ENCODE peak calls at places on chromosomes 16 and 17, in four cellular contexts. X, J, A and L are unnamed samples.

GRCh38 chr17:73464447-73464846 is 152.6 kb upstream of the CDC42EP4 start:
- DNase-seq in X (no peak), J (no peak), A (no peak), L (no peak)

GRCh38 chr17:81034168-81034777 is 678 bp upstream of the BAIAP2 start:
- DNase-seq in X (no peak), J (no peak), A (no peak), L (no peak)

GRCh38 chr16:81730090-81731051 is 48.7 kb upstream of the PLCG2 start:
- DNase-seq in J (peak; percentile 91), A (peak; percentile 85), X (peak; percentile 80), L (peak; percentile 67)

GRCh38 chr17:4769628-4770027 is 2.1 kb upstream of the TM4SF5 start:
- DNase-seq in J (no peak), A (no peak), X (no peak), L (no peak)

GRCh38 chr17:73255671-73256181 is 6.0 kb downstream of the CPSF4L start:
- DNase-seq in A (peak; percentile 42), J (peak; percentile 55), X (peak; percentile 39), L (peak; percentile 67)

GRCh38 chr16:2156025-2156848 is 655 bp downstream of the TRAF7 start:
- DNase-seq in J (no peak), A (peak; percentile 47), X (peak; percentile 69), L (no peak)

GRCh38 chr16:57273359-57273758 is 11.1 kb downstream of the PLLP start:
- DNase-seq in A (no peak), J (no peak), X (no peak), L (no peak)

GRCh38 chr16:88639231-88640038 is 1.1 kb downstream of the IL17C start:
- DNase-seq in J (no peak), A (no peak), X (no peak), L (peak; percentile 75)

GRCh38 chr17:12667299-12667958 is 1.7 kb downstream of the MYOCD start:
- DNase-seq in X (peak; percentile 77), J (peak; percentile 54), A (no peak), L (peak; percentile 42)

GRCh38 chr17:45170976-45171337 is 9.3 kb downstream of the HEXIM2 start:
- DNase-seq in A (peak; percentile 91), J (peak; percentile 55), X (peak; percentile 86), L (peak; percentile 79)

GRCh38 chr16:15682105-15682570 is 32.1 kb downstream of the NDE1 start:
- DNase-seq in A (peak; percentile 85), J (no peak), X (peak; percentile 84), L (peak; percentile 55)

GRCh38 chr16:89363621-89364393 is 126.6 kb downstream of the ANKRD11 start:
- DNase-seq in J (no peak), X (peak; percentile 79), A (peak; percentile 49), L (no peak)

GRCh38 chr16:72657791-72658190 is 390.1 kb downstream of the ZFHX3 start:
- DNase-seq in J (no peak), A (no peak), X (no peak), L (no peak)

GRCh38 chr16:74448990-74449389 is 27.7 kb upstream of the CLEC18B start:
- DNase-seq in X (peak; percentile 98), J (peak; percentile 89), A (peak; percentile 77), L (no peak)

GRCh38 chr16:1295465-1295864 is 14.0 kb upstream of the UBE2I start:
- DNase-seq in X (no peak), A (no peak), J (no peak), L (no peak)

GRCh38 chr16:48607056-48607825 is 2.7 kb downstream of the N4BP1 start:
- DNase-seq in X (no peak), J (no peak), A (no peak), L (no peak)

GRCh38 chr16:87647431-87648185 is 45.3 kb downstream of the JPH3 start:
- DNase-seq in J (no peak), X (no peak), A (no peak), L (no peak)

GRCh38 chr17:1709971-1710806 is at the start of gene TLCD2:
- DNase-seq in J (peak; percentile 74), X (peak; percentile 65), A (peak; percentile 87), L (peak; percentile 92)

GRCh38 chr16:25868041-25868600 is 176.4 kb downstream of the HS3ST4 start:
- DNase-seq in X (no peak), A (no peak), J (no peak), L (no peak)

GRCh38 chr16:9900576-9900975 is 281.7 kb downstream of the GRIN2A start:
- DNase-seq in A (no peak), X (no peak), J (no peak), L (no peak)

GRCh38 chr16:85527042-85527766 is 85.9 kb upstream of the GSE1 start:
- DNase-seq in X (no peak), J (no peak), A (no peak), L (no peak)

GRCh38 chr16:24753437-24753836 is 24.0 kb downstream of the TNRC6A start:
- DNase-seq in X (no peak), A (no peak), J (no peak), L (no peak)

GRCh38 chr16:71746442-71747046 is 22.0 kb upstream of the PHLPP2 start:
- DNase-seq in A (peak; percentile 38), X (peak; percentile 62), J (no peak), L (no peak)

GRCh38 chr17:62188713-62189112 is 123.6 kb upstream of the MED13 start:
- DNase-seq in J (no peak), X (no peak), A (no peak), L (peak; percentile 94)

GRCh38 chr17:32335647-32336046 is 6.3 kb downstream of the C17orf75 start:
- DNase-seq in X (peak; percentile 42), J (no peak), A (no peak), L (no peak)

GRCh38 chr17:19986941-19987714 is 9.5 kb upstream of the AKAP10 start:
- DNase-seq in J (no peak), X (no peak), A (no peak), L (peak; percentile 58)

GRCh38 chr17:4488989-4489595 is 9.6 kb upstream of the SPNS2 start:
- DNase-seq in X (no peak), A (peak; percentile 67), J (no peak), L (no peak)

GRCh38 chr17:75315541-75316243 is 26.5 kb upstream of the SLC25A19 start:
- DNase-seq in X (no peak), A (peak; percentile 70), J (no peak), L (no peak)

GRCh38 chr17:35214192-35214591 is 20.0 kb upstream of the SLC35G3 start:
- DNase-seq in J (no peak), A (no peak), X (no peak), L (no peak)

GRCh38 chr16:56995136-56995805 is 5.9 kb downstream of the NLRC5 start:
- DNase-seq in A (no peak), J (no peak), X (no peak), L (no peak)

GRCh38 chr17:412211-413015 is 59.8 kb upstream of the RPH3AL start:
- DNase-seq in A (peak; percentile 77), J (peak; percentile 62), X (peak; percentile 74), L (no peak)

GRCh38 chr16:85655216-85656129 is 33.3 kb downstream of the GINS2 start:
- DNase-seq in J (no peak), A (no peak), X (no peak), L (no peak)

DNA sequence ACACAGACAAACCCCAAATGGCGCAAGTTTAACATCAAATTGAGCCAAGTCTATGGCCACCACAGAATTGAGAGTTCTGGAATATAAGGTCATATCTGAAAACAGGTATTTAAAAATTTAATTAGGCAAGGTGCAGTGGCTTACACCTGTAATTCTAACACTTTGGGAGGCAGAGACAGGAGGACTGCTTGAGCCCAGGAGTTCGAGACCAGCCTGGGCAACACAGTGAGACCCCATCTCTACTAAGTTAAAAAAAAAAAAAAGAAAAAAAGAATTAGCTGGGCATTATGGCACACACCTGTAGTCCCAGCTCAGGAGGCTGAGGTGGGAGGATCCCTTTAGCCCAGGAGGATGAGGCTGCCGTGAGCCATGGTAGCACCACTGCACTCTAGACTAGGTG is 19.1 kb downstream of the NFE2L1 start:
- DNase-seq in J (no peak), X (no peak), A (no peak), L (no peak)
- H3K36me3 ChIP-seq in J (peaks cover 92% of the 10 kb centered on the region), X (peaks cover 5% of the 10 kb centered on the region), A (peaks cover 42% of the 10 kb centered on the region), L (peaks cover 7% of the 10 kb centered on the region)

DNA sequence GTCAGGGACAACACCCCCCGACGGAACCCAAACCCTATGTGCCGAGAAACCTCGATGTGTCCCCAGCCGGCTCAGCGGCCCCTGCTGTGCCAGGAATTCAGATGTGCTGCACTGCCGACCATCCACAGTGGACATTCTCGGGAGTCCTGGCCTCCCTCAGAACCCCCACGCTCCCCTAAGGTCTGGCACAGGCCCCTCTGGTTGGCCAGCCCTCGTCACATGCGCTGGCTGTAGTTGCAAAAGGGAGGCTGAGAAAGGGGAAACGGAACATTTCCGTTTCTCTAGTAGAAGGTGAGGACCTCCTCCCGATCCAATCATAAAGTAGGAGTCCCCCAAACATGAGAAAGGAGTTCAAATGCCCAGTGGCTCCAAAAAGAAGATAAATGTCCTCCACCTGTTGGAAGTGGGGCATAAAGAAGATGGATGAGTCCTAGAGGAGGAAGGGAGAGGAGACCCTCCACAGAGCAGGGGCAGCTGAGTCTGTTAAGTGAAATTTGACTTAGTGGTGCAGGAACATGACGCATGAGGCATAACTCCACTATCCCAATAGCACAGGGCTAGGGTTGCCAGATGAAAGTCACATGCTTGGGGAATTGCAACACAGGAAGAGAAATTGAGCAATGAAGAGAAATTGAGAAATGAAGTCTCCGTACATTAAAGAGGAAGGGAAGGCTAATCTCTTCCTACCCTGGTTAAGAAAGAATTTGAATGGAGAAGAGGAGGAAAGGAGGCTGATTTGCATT is 49.3 kb upstream of the WSB1 start:
- DNase-seq in X (peak; percentile 99), J (peak; percentile 71), A (peak; percentile 85), L (no peak)
- H3K4me1 ChIP-seq in X (peaks cover 11% of the 10 kb centered on the region), J (peaks cover 55% of the 10 kb centered on the region), A (peaks cover 50% of the 10 kb centered on the region), L (peaks cover 46% of the 10 kb centered on the region)

DNA sequence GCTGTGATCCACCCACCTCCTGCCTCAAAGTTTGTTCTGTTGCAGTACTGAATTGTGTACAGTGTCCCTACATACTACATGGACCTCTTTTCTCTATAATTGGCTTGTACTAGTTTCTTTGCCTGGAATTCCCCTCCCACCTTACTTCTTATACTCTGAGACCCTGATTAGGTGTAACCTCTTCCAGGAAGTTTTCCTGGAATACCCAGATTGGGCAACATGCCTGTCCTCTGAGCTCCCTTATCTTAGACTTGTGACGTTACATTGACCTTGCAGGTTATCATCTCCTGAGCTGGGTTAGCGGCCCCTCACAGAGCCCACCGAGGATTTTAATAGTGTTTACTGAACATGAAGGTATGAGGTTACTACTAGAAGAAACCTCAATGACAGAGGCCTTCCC is 237.0 kb downstream of the ZNF423 start:
- DNase-seq in X (no peak), A (no peak), J (no peak), L (no peak)
- H3K36me3 ChIP-seq in X (no peaks in the 10 kb centered on the region), A (no peaks in the 10 kb centered on the region), J (no peaks in the 10 kb centered on the region), L (no peaks in the 10 kb centered on the region)

DNA sequence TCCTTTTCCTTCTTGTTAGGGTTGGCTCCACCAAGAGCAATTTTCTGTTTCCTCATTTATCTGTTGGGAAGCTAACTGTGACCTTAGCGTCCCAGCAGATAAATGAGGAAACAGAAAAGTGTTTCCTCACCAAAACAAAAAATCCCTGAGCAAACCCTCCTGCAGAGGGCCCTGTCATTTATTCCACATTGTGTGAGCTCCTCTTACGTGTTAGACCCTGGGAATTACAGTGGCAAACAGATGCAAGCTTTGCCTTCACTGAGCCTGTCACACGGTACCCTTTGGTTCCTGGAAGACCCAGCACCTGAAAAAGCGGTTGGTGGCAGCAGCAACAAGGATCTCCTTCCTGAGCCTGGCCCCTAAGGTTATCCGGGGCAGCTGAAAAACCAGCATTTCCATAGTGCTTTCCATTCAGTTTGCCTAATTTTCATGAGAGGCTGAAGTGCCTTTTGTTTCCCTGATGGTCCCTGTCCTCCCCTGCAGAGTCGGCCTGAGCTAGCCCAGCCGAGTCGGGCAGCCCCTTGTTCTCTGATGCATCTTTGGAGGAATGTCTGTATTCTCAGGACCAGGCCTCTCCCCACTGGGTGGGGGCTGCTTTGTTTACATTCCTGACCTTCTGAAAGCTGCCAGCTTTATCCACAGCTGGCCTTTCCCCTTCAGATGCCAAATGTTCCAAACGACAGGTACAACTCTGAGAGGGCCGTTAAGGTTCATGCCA is 34.7 kb downstream of the YPEL2 start:
- DNase-seq in J (no peak), A (no peak), X (no peak), L (peak; percentile 65)
- H3K4me1 ChIP-seq in J (peaks cover 100% of the 10 kb centered on the region), A (peaks cover 85% of the 10 kb centered on the region), X (peaks cover 24% of the 10 kb centered on the region), L (peaks cover 39% of the 10 kb centered on the region)